ENCODE peak calls at places on chromosomes 3 and 15, in six cellular contexts. One of them, this sample, is unnamed.

GRCh38 chr15:48507416-48508065 is 138.0 kb downstream of the FBN1 start:
- DNase-seq in hepatic stellate cell: peak
- DNase-seq in endothelial cell: peak
- DNase-seq in heart left ventricle: no peak
- DNase-seq in GM23248: peak
- DNase-seq in EH: peak
- DNase-seq in this sample: peak

GRCh38 chr3:42632146-42632545 is 21.4 kb upstream of the ZBTB47 start:
- DNase-seq in hepatic stellate cell: no peak
- DNase-seq in endothelial cell: no peak
- DNase-seq in heart left ventricle: no peak
- DNase-seq in GM23248: peak
- DNase-seq in EH: peak
- DNase-seq in this sample: no peak

GRCh38 chr15:84624359-84624758 is 23.6 kb downstream of the ZSCAN2 start:
- DNase-seq in hepatic stellate cell: no peak
- DNase-seq in endothelial cell: no peak
- DNase-seq in heart left ventricle: no peak
- DNase-seq in GM23248: no peak
- DNase-seq in EH: no peak
- DNase-seq in this sample: no peak

GRCh38 chr3:18215639-18216038 is 209.5 kb downstream of the SATB1 start:
- DNase-seq in hepatic stellate cell: no peak
- DNase-seq in endothelial cell: no peak
- DNase-seq in heart left ventricle: no peak
- DNase-seq in GM23248: no peak
- DNase-seq in EH: no peak
- DNase-seq in this sample: no peak

GRCh38 chr3:126419886-126420786 is 25.4 kb downstream of the CFAP100 start:
- DNase-seq in hepatic stellate cell: no peak
- DNase-seq in endothelial cell: no peak
- DNase-seq in heart left ventricle: no peak
- DNase-seq in GM23248: no peak
- DNase-seq in EH: peak
- DNase-seq in this sample: no peak

GRCh38 chr15:32730677-32731654 is 13.2 kb downstream of the GREM1 start:
- DNase-seq in hepatic stellate cell: no peak
- DNase-seq in endothelial cell: peak
- DNase-seq in heart left ventricle: peak
- DNase-seq in GM23248: peak
- DNase-seq in EH: peak
- DNase-seq in this sample: no peak

GRCh38 chr3:59115355-59116136 is 65.7 kb upstream of the CFAP20DC start:
- DNase-seq in hepatic stellate cell: no peak
- DNase-seq in endothelial cell: no peak
- DNase-seq in heart left ventricle: no peak
- DNase-seq in GM23248: peak
- DNase-seq in EH: no peak
- DNase-seq in this sample: no peak

GRCh38 chr15:72961326-72961725 is 90.9 kb upstream of the NEO1 start:
- DNase-seq in hepatic stellate cell: no peak
- DNase-seq in endothelial cell: no peak
- DNase-seq in heart left ventricle: no peak
- DNase-seq in GM23248: no peak
- DNase-seq in EH: no peak
- DNase-seq in this sample: no peak

GRCh38 chr3:20648294-20648693 is 462.3 kb upstream of the SGO1 start:
- DNase-seq in hepatic stellate cell: peak
- DNase-seq in endothelial cell: no peak
- DNase-seq in heart left ventricle: no peak
- DNase-seq in GM23248: peak
- DNase-seq in EH: peak
- DNase-seq in this sample: no peak

GRCh38 chr3:72930754-72931153 is 42.9 kb downstream of the GXYLT2 start:
- DNase-seq in hepatic stellate cell: no peak
- DNase-seq in endothelial cell: no peak
- DNase-seq in heart left ventricle: no peak
- DNase-seq in GM23248: no peak
- DNase-seq in EH: no peak
- DNase-seq in this sample: no peak

GRCh38 chr15:58994906-58995453 is 7.5 kb downstream of the RNF111 start:
- DNase-seq in hepatic stellate cell: no peak
- DNase-seq in endothelial cell: no peak
- DNase-seq in heart left ventricle: no peak
- DNase-seq in GM23248: no peak
- DNase-seq in EH: no peak
- DNase-seq in this sample: no peak

GRCh38 chr3:64489361-64490044 is 198.3 kb downstream of the ADAMTS9 start:
- DNase-seq in hepatic stellate cell: no peak
- DNase-seq in endothelial cell: peak
- DNase-seq in heart left ventricle: no peak
- DNase-seq in GM23248: no peak
- DNase-seq in EH: no peak
- DNase-seq in this sample: peak

GRCh38 chr3:57680046-57680445 is 12.8 kb downstream of the DENND6A start:
- DNase-seq in hepatic stellate cell: no peak
- DNase-seq in endothelial cell: no peak
- DNase-seq in heart left ventricle: no peak
- DNase-seq in GM23248: no peak
- DNase-seq in EH: no peak
- DNase-seq in this sample: no peak

GRCh38 chr3:50160561-50160983 is 5.4 kb downstream of the SEMA3F start:
- DNase-seq in hepatic stellate cell: no peak
- DNase-seq in endothelial cell: no peak
- DNase-seq in heart left ventricle: peak
- DNase-seq in GM23248: no peak
- DNase-seq in EH: no peak
- DNase-seq in this sample: no peak

GRCh38 chr3:59043391-59043790 is 6.4 kb downstream of the CFAP20DC start:
- DNase-seq in hepatic stellate cell: no peak
- DNase-seq in endothelial cell: no peak
- DNase-seq in heart left ventricle: no peak
- DNase-seq in GM23248: no peak
- DNase-seq in EH: no peak
- DNase-seq in this sample: no peak

GRCh38 chr15:45539680-45540079 is 17.1 kb upstream of the SLC30A4 start:
- DNase-seq in hepatic stellate cell: no peak
- DNase-seq in endothelial cell: no peak
- DNase-seq in heart left ventricle: no peak
- DNase-seq in GM23248: no peak
- DNase-seq in EH: no peak
- DNase-seq in this sample: no peak

GRCh38 chr3:122310361-122310760 is 14.7 kb upstream of the CSTA start:
- DNase-seq in hepatic stellate cell: no peak
- DNase-seq in endothelial cell: no peak
- DNase-seq in heart left ventricle: no peak
- DNase-seq in GM23248: no peak
- DNase-seq in EH: no peak
- DNase-seq in this sample: no peak

GRCh38 chr15:67196672-67197363 is 57.6 kb downstream of the AAGAB start:
- DNase-seq in hepatic stellate cell: peak
- DNase-seq in endothelial cell: no peak
- DNase-seq in heart left ventricle: no peak
- DNase-seq in GM23248: peak
- DNase-seq in EH: peak
- DNase-seq in this sample: no peak

GRCh38 chr3:17045705-17046104 is 160.9 kb downstream of the PLCL2 start:
- DNase-seq in hepatic stellate cell: no peak
- DNase-seq in endothelial cell: no peak
- DNase-seq in heart left ventricle: no peak
- DNase-seq in GM23248: no peak
- DNase-seq in EH: no peak
- DNase-seq in this sample: no peak

GRCh38 chr3:30625541-30626438 is 19.4 kb downstream of the TGFBR2 start:
- DNase-seq in hepatic stellate cell: peak
- DNase-seq in endothelial cell: no peak
- DNase-seq in heart left ventricle: no peak
- DNase-seq in GM23248: peak
- DNase-seq in EH: peak
- DNase-seq in this sample: no peak

GRCh38 chr15:57403946-57404345 is 27.6 kb downstream of the CGNL1 start:
- DNase-seq in hepatic stellate cell: no peak
- DNase-seq in endothelial cell: no peak
- DNase-seq in heart left ventricle: no peak
- DNase-seq in GM23248: no peak
- DNase-seq in EH: no peak
- DNase-seq in this sample: no peak

GRCh38 chr15:70121656-70122297 is 24.1 kb upstream of the TLE3 start:
- DNase-seq in hepatic stellate cell: peak
- DNase-seq in endothelial cell: no peak
- DNase-seq in heart left ventricle: peak
- DNase-seq in GM23248: peak
- DNase-seq in EH: peak
- DNase-seq in this sample: no peak

GRCh38 chr3:10594915-10595314 is 89.5 kb upstream of the ATP2B2 start:
- DNase-seq in hepatic stellate cell: peak
- DNase-seq in endothelial cell: peak
- DNase-seq in heart left ventricle: peak
- DNase-seq in GM23248: peak
- DNase-seq in EH: peak
- DNase-seq in this sample: peak